ENCODE peak calls at places on chromosomes 5 and 9, in four cellular contexts. One of them, this sample, is unnamed.

GRCh38 chr9:134889386-134890214 is 9.0 kb downstream of the FCN2 start:
- DNase-seq in PC-3: no peak
- DNase-seq in CD8-positive, alpha-beta memory T cell: no peak
- DNase-seq in effector memory CD4-positive, alpha-beta T cell: no peak
- DNase-seq in this sample: no peak

GRCh38 chr5:89308606-89309040 is 425.6 kb upstream of the MEF2C start:
- DNase-seq in PC-3: no peak
- DNase-seq in CD8-positive, alpha-beta memory T cell: no peak
- DNase-seq in effector memory CD4-positive, alpha-beta T cell: no peak
- DNase-seq in this sample: no peak

GRCh38 chr9:116605904-116606341 is 81.2 kb upstream of the TRIM32 start:
- DNase-seq in PC-3: no peak
- DNase-seq in CD8-positive, alpha-beta memory T cell: no peak
- DNase-seq in effector memory CD4-positive, alpha-beta T cell: no peak
- DNase-seq in this sample: no peak

GRCh38 chr5:80037366-80037765 is 2.2 kb downstream of the THBS4 start:
- DNase-seq in PC-3: no peak
- DNase-seq in CD8-positive, alpha-beta memory T cell: no peak
- DNase-seq in effector memory CD4-positive, alpha-beta T cell: no peak
- DNase-seq in this sample: no peak

GRCh38 chr5:180007582-180007981 is 64.0 kb downstream of the RNF130 start:
- DNase-seq in PC-3: no peak
- DNase-seq in CD8-positive, alpha-beta memory T cell: no peak
- DNase-seq in effector memory CD4-positive, alpha-beta T cell: no peak
- DNase-seq in this sample: no peak

GRCh38 chr9:133429641-133430161 is 7.5 kb downstream of the ADAMTS13 start:
- DNase-seq in PC-3: no peak
- DNase-seq in CD8-positive, alpha-beta memory T cell: no peak
- DNase-seq in effector memory CD4-positive, alpha-beta T cell: no peak
- DNase-seq in this sample: no peak

GRCh38 chr5:159678800-159679392 is 237.4 kb upstream of the ADRA1B start:
- DNase-seq in PC-3: no peak
- DNase-seq in CD8-positive, alpha-beta memory T cell: no peak
- DNase-seq in effector memory CD4-positive, alpha-beta T cell: no peak
- DNase-seq in this sample: no peak

GRCh38 chr9:16121593-16121992 is 568.8 kb downstream of the CCDC171 start:
- DNase-seq in PC-3: peak
- DNase-seq in CD8-positive, alpha-beta memory T cell: no peak
- DNase-seq in effector memory CD4-positive, alpha-beta T cell: no peak
- DNase-seq in this sample: no peak

GRCh38 chr9:33924978-33925797 is 108.2 kb downstream of the UBE2R2 start:
- DNase-seq in PC-3: peak
- DNase-seq in CD8-positive, alpha-beta memory T cell: no peak
- DNase-seq in effector memory CD4-positive, alpha-beta T cell: no peak
- DNase-seq in this sample: no peak

GRCh38 chr5:133321833-133322420 is 270.1 kb downstream of the HSPA4 start:
- DNase-seq in PC-3: no peak
- DNase-seq in CD8-positive, alpha-beta memory T cell: no peak
- DNase-seq in effector memory CD4-positive, alpha-beta T cell: no peak
- DNase-seq in this sample: no peak

GRCh38 chr9:83596899-83597504 is 25.9 kb upstream of the IDNK start:
- DNase-seq in PC-3: peak
- DNase-seq in CD8-positive, alpha-beta memory T cell: peak
- DNase-seq in effector memory CD4-positive, alpha-beta T cell: peak
- DNase-seq in this sample: no peak

GRCh38 chr9:114722937-114723620 is 41.1 kb upstream of the TEX48 start:
- DNase-seq in PC-3: no peak
- DNase-seq in CD8-positive, alpha-beta memory T cell: no peak
- DNase-seq in effector memory CD4-positive, alpha-beta T cell: no peak
- DNase-seq in this sample: no peak

GRCh38 chr5:78669331-78669730 is 20.8 kb upstream of the LHFPL2 start:
- DNase-seq in PC-3: no peak
- DNase-seq in CD8-positive, alpha-beta memory T cell: no peak
- DNase-seq in effector memory CD4-positive, alpha-beta T cell: no peak
- DNase-seq in this sample: no peak

GRCh38 chr9:93582115-93582514 is 5.7 kb downstream of the PHF2 start:
- DNase-seq in PC-3: no peak
- DNase-seq in CD8-positive, alpha-beta memory T cell: no peak
- DNase-seq in effector memory CD4-positive, alpha-beta T cell: no peak
- DNase-seq in this sample: no peak

GRCh38 chr5:147530801-147531389 is 21.0 kb upstream of the DPYSL3 start:
- DNase-seq in PC-3: peak
- DNase-seq in CD8-positive, alpha-beta memory T cell: no peak
- DNase-seq in effector memory CD4-positive, alpha-beta T cell: no peak
- DNase-seq in this sample: no peak

GRCh38 chr5:125227333-125228075 is 481.1 kb upstream of the ZNF608 start:
- DNase-seq in PC-3: peak
- DNase-seq in CD8-positive, alpha-beta memory T cell: no peak
- DNase-seq in effector memory CD4-positive, alpha-beta T cell: no peak
- DNase-seq in this sample: no peak

GRCh38 chr9:37350486-37351190 is 71.9 kb upstream of the GRHPR start:
- DNase-seq in PC-3: no peak
- DNase-seq in CD8-positive, alpha-beta memory T cell: no peak
- DNase-seq in effector memory CD4-positive, alpha-beta T cell: no peak
- DNase-seq in this sample: no peak

GRCh38 chr9:111038336-111039202 is at the start of gene LPAR1:
- DNase-seq in PC-3: peak
- DNase-seq in CD8-positive, alpha-beta memory T cell: no peak
- DNase-seq in effector memory CD4-positive, alpha-beta T cell: no peak
- DNase-seq in this sample: peak

GRCh38 chr5:43362725-43363435 is 49.3 kb downstream of the CCL28 start:
- DNase-seq in PC-3: no peak
- DNase-seq in CD8-positive, alpha-beta memory T cell: no peak
- DNase-seq in effector memory CD4-positive, alpha-beta T cell: no peak
- DNase-seq in this sample: no peak

GRCh38 chr5:131541071-131541470 is 94.0 kb downstream of the RAPGEF6 start:
- DNase-seq in PC-3: no peak
- DNase-seq in CD8-positive, alpha-beta memory T cell: no peak
- DNase-seq in effector memory CD4-positive, alpha-beta T cell: no peak
- DNase-seq in this sample: no peak

GRCh38 chr5:761854-762685 is 22.5 kb downstream of the ZDHHC11B start:
- DNase-seq in PC-3: no peak
- DNase-seq in CD8-positive, alpha-beta memory T cell: no peak
- DNase-seq in effector memory CD4-positive, alpha-beta T cell: no peak
- DNase-seq in this sample: peak

GRCh38 chr5:124461857-124462423 is 284.5 kb downstream of the ZNF608 start:
- DNase-seq in PC-3: no peak
- DNase-seq in CD8-positive, alpha-beta memory T cell: no peak
- DNase-seq in effector memory CD4-positive, alpha-beta T cell: no peak
- DNase-seq in this sample: no peak

GRCh38 chr9:6144947-6145346 is 70.7 kb upstream of the IL33 start:
- DNase-seq in PC-3: no peak
- DNase-seq in CD8-positive, alpha-beta memory T cell: no peak
- DNase-seq in effector memory CD4-positive, alpha-beta T cell: no peak
- DNase-seq in this sample: no peak

GRCh38 chr5:54942064-54942778 is 43.2 kb downstream of the ESM1 start:
- DNase-seq in PC-3: no peak
- DNase-seq in CD8-positive, alpha-beta memory T cell: no peak
- DNase-seq in effector memory CD4-positive, alpha-beta T cell: no peak
- DNase-seq in this sample: no peak

GRCh38 chr5:79495311-79495710 is 18.6 kb downstream of the HOMER1 start:
- DNase-seq in PC-3: peak
- DNase-seq in CD8-positive, alpha-beta memory T cell: no peak
- DNase-seq in effector memory CD4-positive, alpha-beta T cell: no peak
- DNase-seq in this sample: no peak

GRCh38 chr9:71608825-71609452 is 159.4 kb downstream of the CEMIP2 start:
- DNase-seq in PC-3: no peak
- DNase-seq in CD8-positive, alpha-beta memory T cell: no peak
- DNase-seq in effector memory CD4-positive, alpha-beta T cell: no peak
- DNase-seq in this sample: no peak

GRCh38 chr9:96020822-96021615 is 145.5 kb downstream of the ERCC6L2 start:
- DNase-seq in PC-3: no peak
- DNase-seq in CD8-positive, alpha-beta memory T cell: peak
- DNase-seq in effector memory CD4-positive, alpha-beta T cell: no peak
- DNase-seq in this sample: no peak

GRCh38 chr9:131443648-131444047 is 49.8 kb downstream of the PRRC2B start:
- DNase-seq in PC-3: no peak
- DNase-seq in CD8-positive, alpha-beta memory T cell: no peak
- DNase-seq in effector memory CD4-positive, alpha-beta T cell: no peak
- DNase-seq in this sample: no peak

GRCh38 chr5:169666365-169666764 is 29.3 kb downstream of the DOCK2 start:
- DNase-seq in PC-3: no peak
- DNase-seq in CD8-positive, alpha-beta memory T cell: no peak
- DNase-seq in effector memory CD4-positive, alpha-beta T cell: no peak
- DNase-seq in this sample: no peak

GRCh38 chr9:89759563-89759962 is 154.8 kb downstream of the GADD45G start:
- DNase-seq in PC-3: peak
- DNase-seq in CD8-positive, alpha-beta memory T cell: no peak
- DNase-seq in effector memory CD4-positive, alpha-beta T cell: no peak
- DNase-seq in this sample: no peak

GRCh38 chr5:88602584-88602983 is 280.4 kb downstream of the MEF2C start:
- DNase-seq in PC-3: peak
- DNase-seq in CD8-positive, alpha-beta memory T cell: no peak
- DNase-seq in effector memory CD4-positive, alpha-beta T cell: no peak
- DNase-seq in this sample: no peak

GRCh38 chr5:156178117-156178516 is 148.8 kb upstream of the SGCD start:
- DNase-seq in PC-3: no peak
- DNase-seq in CD8-positive, alpha-beta memory T cell: no peak
- DNase-seq in effector memory CD4-positive, alpha-beta T cell: no peak
- DNase-seq in this sample: no peak

GRCh38 chr9:104795857-104796256 is 31.9 kb downstream of the NIPSNAP3B start:
- DNase-seq in PC-3: no peak
- DNase-seq in CD8-positive, alpha-beta memory T cell: no peak
- DNase-seq in effector memory CD4-positive, alpha-beta T cell: no peak
- DNase-seq in this sample: no peak
- H3K27ac ChIP-seq in PC-3: no peak
- H3K27ac ChIP-seq in CD8-positive, alpha-beta memory T cell: no peak
- H3K27ac ChIP-seq in effector memory CD4-positive, alpha-beta T cell: no peak
- H3K27ac ChIP-seq in this sample: no peak

GRCh38 chr5:97644896-97645295 is 461.8 kb upstream of the RIOK2 start:
- DNase-seq in PC-3: no peak
- DNase-seq in CD8-positive, alpha-beta memory T cell: no peak
- DNase-seq in effector memory CD4-positive, alpha-beta T cell: no peak
- DNase-seq in this sample: no peak
- H3K27ac ChIP-seq in PC-3: no peak
- H3K27ac ChIP-seq in CD8-positive, alpha-beta memory T cell: no peak
- H3K27ac ChIP-seq in effector memory CD4-positive, alpha-beta T cell: no peak
- H3K27ac ChIP-seq in this sample: no peak

DNA sequence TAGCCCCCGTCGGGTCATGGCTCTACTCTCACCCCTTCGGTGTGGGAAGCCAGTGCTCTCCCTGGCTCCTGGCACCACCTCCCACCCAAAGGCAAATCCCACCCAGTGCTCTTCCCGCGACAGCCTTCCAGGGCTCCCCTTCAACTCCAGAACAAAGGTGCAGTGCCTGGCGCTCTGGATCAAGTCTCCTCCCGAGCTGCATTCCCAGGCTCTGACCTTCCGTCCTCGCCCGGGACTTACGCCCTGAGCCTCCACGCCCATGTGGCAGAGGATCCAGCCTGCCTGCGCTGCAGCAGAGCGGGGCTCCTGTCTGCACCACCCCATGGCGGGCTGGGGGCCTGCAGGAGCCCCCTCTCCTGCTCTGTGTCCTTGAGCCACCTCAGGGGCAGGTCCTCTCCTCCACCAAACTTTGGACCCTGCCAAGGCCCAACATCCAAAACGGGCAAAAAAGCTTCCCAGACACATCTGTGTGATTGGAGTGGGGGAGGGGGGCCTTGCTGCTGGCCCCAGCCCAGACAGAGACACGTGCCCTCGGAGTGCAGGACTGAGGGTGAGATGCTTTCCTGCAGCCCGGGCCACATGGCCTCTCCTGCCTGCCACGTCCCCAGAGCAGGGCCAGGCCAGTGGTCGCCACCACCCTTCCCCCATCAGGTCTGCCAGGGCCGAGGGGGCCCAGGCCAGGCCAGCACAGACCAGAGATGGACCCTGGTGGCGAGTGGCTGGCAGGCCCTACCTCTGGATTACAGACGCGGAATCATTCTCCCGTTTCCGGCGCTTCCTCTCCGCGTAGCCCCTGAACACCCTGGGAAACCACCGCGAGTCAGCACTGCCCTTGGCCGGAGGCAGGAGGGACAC is 4.4 kb downstream of the NSMF start:
- DNase-seq in PC-3: no peak
- DNase-seq in CD8-positive, alpha-beta memory T cell: no peak
- DNase-seq in effector memory CD4-positive, alpha-beta T cell: no peak
- DNase-seq in this sample: no peak
- H3K27ac ChIP-seq in PC-3: no peak
- H3K27ac ChIP-seq in CD8-positive, alpha-beta memory T cell: peak
- H3K27ac ChIP-seq in effector memory CD4-positive, alpha-beta T cell: peak
- H3K27ac ChIP-seq in this sample: peak

GRCh38 chr9:76700916-76701315 is 63.3 kb upstream of the PCA3 start:
- DNase-seq in PC-3: no peak
- DNase-seq in CD8-positive, alpha-beta memory T cell: no peak
- DNase-seq in effector memory CD4-positive, alpha-beta T cell: no peak
- DNase-seq in this sample: no peak

GRCh38 chr9:76697110-76697509 is 67.1 kb upstream of the PCA3 start:
- DNase-seq in PC-3: no peak
- DNase-seq in CD8-positive, alpha-beta memory T cell: no peak
- DNase-seq in effector memory CD4-positive, alpha-beta T cell: no peak
- DNase-seq in this sample: no peak

GRCh38 chr9:76697554-76697953 is 66.7 kb upstream of the PCA3 start:
- DNase-seq in PC-3: no peak
- DNase-seq in CD8-positive, alpha-beta memory T cell: no peak
- DNase-seq in effector memory CD4-positive, alpha-beta T cell: no peak
- DNase-seq in this sample: no peak

GRCh38 chr9:76701441-76702031 is 62.7 kb upstream of the PCA3 start:
- DNase-seq in PC-3: no peak
- DNase-seq in CD8-positive, alpha-beta memory T cell: no peak
- DNase-seq in effector memory CD4-positive, alpha-beta T cell: no peak
- DNase-seq in this sample: no peak

DNA sequence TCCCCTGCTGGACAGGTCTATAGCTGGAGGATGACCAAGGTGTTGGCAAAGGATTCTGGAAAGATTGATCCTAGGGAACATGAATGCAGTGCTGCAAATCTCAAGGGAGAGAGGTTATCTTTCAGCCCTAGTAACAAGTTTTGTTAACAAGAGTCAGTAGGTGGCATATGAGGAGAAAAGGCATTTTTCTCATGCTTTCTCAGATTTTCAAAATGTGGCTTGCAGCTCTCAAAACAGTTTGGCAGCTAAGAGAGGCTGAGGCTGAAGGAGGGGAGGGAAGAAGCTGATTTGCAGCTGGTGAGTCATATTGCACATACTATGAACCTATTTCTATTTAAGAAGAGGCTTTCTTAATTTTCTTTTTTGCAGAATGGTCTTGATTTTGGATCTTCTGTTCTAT is 64.3 kb upstream of the PCA3 start:
- DNase-seq in PC-3: no peak
- DNase-seq in CD8-positive, alpha-beta memory T cell: no peak
- DNase-seq in effector memory CD4-positive, alpha-beta T cell: no peak
- DNase-seq in this sample: no peak
- H3K27ac ChIP-seq in PC-3: no peak
- H3K27ac ChIP-seq in CD8-positive, alpha-beta memory T cell: no peak
- H3K27ac ChIP-seq in effector memory CD4-positive, alpha-beta T cell: no peak
- H3K27ac ChIP-seq in this sample: peak

GRCh38 chr9:129930743-129931142 is 95.5 kb downstream of the USP20 start:
- DNase-seq in PC-3: no peak
- DNase-seq in CD8-positive, alpha-beta memory T cell: no peak
- DNase-seq in effector memory CD4-positive, alpha-beta T cell: no peak
- DNase-seq in this sample: no peak
- H3K27ac ChIP-seq in PC-3: no peak
- H3K27ac ChIP-seq in CD8-positive, alpha-beta memory T cell: peak
- H3K27ac ChIP-seq in effector memory CD4-positive, alpha-beta T cell: peak
- H3K27ac ChIP-seq in this sample: peak

GRCh38 chr5:154276932-154277331 is 86.4 kb downstream of the GALNT10 start:
- DNase-seq in PC-3: peak
- DNase-seq in CD8-positive, alpha-beta memory T cell: no peak
- DNase-seq in effector memory CD4-positive, alpha-beta T cell: no peak
- DNase-seq in this sample: no peak
- H3K27ac ChIP-seq in PC-3: peak
- H3K27ac ChIP-seq in CD8-positive, alpha-beta memory T cell: no peak
- H3K27ac ChIP-seq in effector memory CD4-positive, alpha-beta T cell: no peak
- H3K27ac ChIP-seq in this sample: no peak

GRCh38 chr9:79621916-79622575 is 50.3 kb downstream of the TLE4 start:
- DNase-seq in PC-3: no peak
- DNase-seq in CD8-positive, alpha-beta memory T cell: no peak
- DNase-seq in effector memory CD4-positive, alpha-beta T cell: no peak
- DNase-seq in this sample: no peak
- H3K27ac ChIP-seq in PC-3: no peak
- H3K27ac ChIP-seq in CD8-positive, alpha-beta memory T cell: no peak
- H3K27ac ChIP-seq in effector memory CD4-positive, alpha-beta T cell: no peak
- H3K27ac ChIP-seq in this sample: no peak